ENCODE peak calls at places on chromosome 11, in six cellular contexts. Z is PC-3, F is neural progenitor cell, M is GM23338, C is SK-N-SH, D is HCT116. G is an unnamed sample.

GRCh38 chr11:116333193-116333592 is 439.6 kb downstream of the BUD13 start:
- DNase-seq in Z (no peak), F (no peak), M (no peak), C (no peak), D (no peak), G (no peak)

GRCh38 chr11:73475549-73475948 is 99.3 kb downstream of the RELT start:
- DNase-seq in Z (no peak), F (no peak), M (peak; percentile 27), C (no peak), D (no peak), G (no peak)

GRCh38 chr11:93028959-93029536 is 59.6 kb downstream of the MTNR1B start:
- DNase-seq in Z (no peak), F (no peak), M (no peak), C (no peak), D (no peak), G (no peak)

GRCh38 chr11:8867035-8867434 is 44.0 kb upstream of the AKIP1 start:
- DNase-seq in Z (no peak), F (no peak), M (no peak), C (no peak), D (no peak), G (peak; percentile 32)

GRCh38 chr11:45920531-45921477 is 1.7 kb upstream of the LARGE2 start:
- DNase-seq in Z (no peak), F (peak; percentile 33), M (no peak), C (peak; percentile 6), D (no peak), G (no peak)

GRCh38 chr11:62144641-62145255 is 20.9 kb downstream of the INCENP start:
- DNase-seq in Z (no peak), F (no peak), M (no peak), C (peak; percentile 10), D (no peak), G (no peak)

GRCh38 chr11:102120437-102120935 is 10.2 kb downstream of the YAP1 start:
- DNase-seq in Z (peak; percentile 96), F (no peak), M (peak; percentile 40), C (no peak), D (no peak), G (no peak)

GRCh38 chr11:93567406-93567819 is 24.2 kb upstream of the SMCO4 start:
- DNase-seq in Z (peak; percentile 67), F (no peak), M (no peak), C (no peak), D (no peak), G (no peak)

GRCh38 chr11:7846003-7846402 is 49.3 kb upstream of the OR5P2 start:
- DNase-seq in Z (peak; percentile 38), F (no peak), M (no peak), C (no peak), D (no peak), G (no peak)

GRCh38 chr11:78822931-78823423 is 248.3 kb upstream of the NARS2 start:
- DNase-seq in Z (no peak), F (no peak), M (no peak), C (no peak), D (no peak), G (no peak)

GRCh38 chr11:118219696-118220095 is 5.1 kb downstream of the JAML start:
- DNase-seq in Z (no peak), F (no peak), M (no peak), C (no peak), D (no peak), G (no peak)

GRCh38 chr11:91970604-91971003 is 254.0 kb upstream of the FAT3 start:
- DNase-seq in Z (no peak), F (no peak), M (no peak), C (no peak), D (no peak), G (no peak)

GRCh38 chr11:66316849-66317251 is at the start of gene CD248:
- DNase-seq in Z (no peak), F (peak; percentile 68), M (peak; percentile 75), C (peak; percentile 83), D (no peak), G (peak; percentile 84)

GRCh38 chr11:11538277-11538960 is 83.4 kb downstream of the GALNT18 start:
- DNase-seq in Z (no peak), F (no peak), M (no peak), C (peak; percentile 77), D (no peak), G (peak; percentile 30)

GRCh38 chr11:96207459-96208449 is 135.2 kb downstream of the MAML2 start:
- DNase-seq in Z (peak; percentile 92), F (no peak), M (no peak), C (peak; percentile 15), D (no peak), G (peak; percentile 64)

GRCh38 chr11:29319231-29319630 is 697.6 kb downstream of the KCNA4 start:
- DNase-seq in Z (no peak), F (no peak), M (no peak), C (no peak), D (no peak), G (no peak)

GRCh38 chr11:106681435-106681834 is 336.8 kb downstream of the GUCY1A2 start:
- DNase-seq in Z (peak; percentile 37), F (no peak), M (no peak), C (no peak), D (no peak), G (no peak)

GRCh38 chr11:33980896-33981295 is 70.6 kb upstream of the CAPRIN1 start:
- DNase-seq in Z (no peak), F (no peak), M (no peak), C (no peak), D (no peak), G (no peak)

GRCh38 chr11:1970956-1971355 is 23.8 kb downstream of the MRPL23 start:
- DNase-seq in Z (no peak), F (no peak), M (no peak), C (no peak), D (no peak), G (peak; percentile 0)
- TF ChIP-seq EZH2phosphoT487 in Z (no peak), F (no peak), M (no peak), C (no peak), D (no peak), G (no peak)

GRCh38 chr11:75014129-75014528 is 25.4 kb downstream of the NEU3 start:
- DNase-seq in Z (peak; percentile 62), F (no peak), M (no peak), C (no peak), D (no peak), G (peak; percentile 18)
- TF ChIP-seq CTCF in Z (peak; percentile 26), F (no peak), M (no peak), C (peak; percentile 45), D (no peak), G (no peak)

DNA sequence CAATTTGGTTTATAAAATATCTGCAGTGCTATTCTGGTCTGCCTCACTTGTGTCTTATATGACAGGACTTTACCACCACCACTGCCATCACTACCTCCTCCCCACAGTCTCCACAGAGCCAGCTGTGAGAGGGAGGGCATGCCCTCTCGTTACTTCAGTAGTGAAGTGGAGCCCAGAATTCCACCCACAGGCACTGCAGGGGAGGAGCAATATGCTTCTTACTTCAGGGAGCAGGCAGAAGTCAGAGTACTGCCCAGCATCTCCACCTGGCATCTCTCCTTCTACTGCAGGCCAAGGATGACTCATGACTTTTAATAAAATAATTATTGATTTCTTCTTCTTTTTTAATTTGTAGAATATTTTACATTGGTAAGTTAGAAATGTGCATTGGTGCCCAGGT is 255.5 kb downstream of the DYNC2H1 start:
- DNase-seq in Z (no peak), F (no peak), M (no peak), C (no peak), D (no peak), G (no peak)
- H3K27me3 ChIP-seq in Z (no peaks in the 10 kb centered on the region), F (no peaks in the 10 kb centered on the region), M (no peaks in the 10 kb centered on the region), C (no peaks in the 10 kb centered on the region), D (no peaks in the 10 kb centered on the region), G (no peaks in the 10 kb centered on the region)

DNA sequence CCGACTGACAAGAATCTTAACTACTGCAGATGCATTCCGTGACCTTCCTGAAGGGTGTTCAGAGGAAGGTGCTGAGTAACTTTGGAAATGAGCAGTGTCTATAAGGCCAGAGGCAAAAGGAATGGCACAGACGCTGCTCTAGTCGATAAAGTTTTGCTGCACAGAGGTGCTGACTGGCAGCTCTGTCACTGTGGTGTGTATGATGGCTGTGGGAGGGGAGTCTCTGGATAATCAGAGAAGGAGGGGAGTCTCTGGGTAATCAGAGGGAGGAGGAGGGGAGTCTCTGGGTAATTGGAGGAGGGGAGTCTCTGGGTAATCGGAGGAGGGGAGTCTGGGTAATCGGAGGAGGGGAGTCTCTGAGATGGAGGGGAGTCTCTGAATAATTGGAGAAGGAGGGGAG is 18.4 kb downstream of the PTDSS2 start:
- DNase-seq in Z (no peak), F (no peak), M (peak; percentile 47), C (no peak), D (no peak), G (no peak)
- TF ChIP-seq EZH2phosphoT487 in Z (no peak), F (no peak), M (no peak), C (no peak), D (no peak), G (no peak)

DNA sequence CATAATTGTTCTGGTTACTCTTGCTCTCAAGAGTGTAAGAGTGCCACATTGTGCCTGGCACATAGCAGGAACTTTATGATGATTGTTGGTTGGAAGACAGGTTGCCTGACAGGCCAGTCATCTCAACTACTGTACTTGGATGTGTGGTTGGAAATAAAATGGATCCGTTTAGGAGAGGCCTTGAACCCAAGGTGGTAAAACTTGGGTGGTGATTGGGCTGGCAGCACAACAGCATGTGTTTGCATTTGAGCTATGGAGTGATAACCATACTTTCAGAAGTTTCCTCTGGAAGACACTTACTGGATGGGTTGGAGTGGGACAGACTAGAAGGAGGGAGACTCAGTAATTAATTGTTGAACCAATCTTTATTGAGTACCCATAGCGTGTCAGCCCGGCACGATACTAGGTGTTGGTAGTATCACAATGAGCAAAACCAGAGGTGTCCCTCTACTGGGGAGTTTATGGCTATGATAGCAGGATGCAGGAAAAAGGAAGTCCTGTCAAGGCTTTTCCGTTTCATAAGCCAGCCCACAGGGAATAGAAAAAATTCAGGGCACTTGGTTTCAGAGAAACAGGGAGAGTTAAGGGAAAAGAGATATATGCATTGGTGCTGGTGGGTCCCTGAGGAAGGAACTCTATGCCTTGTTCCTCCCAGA is 3.1 kb upstream of the TMEM109 start:
- DNase-seq in Z (no peak), F (no peak), M (peak; percentile 8), C (no peak), D (no peak), G (no peak)
- TF ChIP-seq CTCF in Z (no peak), F (no peak), M (no peak), C (no peak), D (no peak), G (no peak)

GRCh38 chr11:110713469-110713776 is 1.2 kb upstream of the ARHGAP20 start:
- DNase-seq in Z (no peak), F (no peak), M (no peak), C (no peak), D (no peak), G (no peak)
- H3K27me3 ChIP-seq in Z (peaks cover 69% of the 10 kb centered on the region), F (peaks cover 100% of the 10 kb centered on the region), M (peaks cover 70% of the 10 kb centered on the region), C (no peaks in the 10 kb centered on the region), D (peaks cover 15% of the 10 kb centered on the region), G (peaks cover 26% of the 10 kb centered on the region)

GRCh38 chr11:15707971-15708370 is 593.2 kb downstream of the INSC start:
- DNase-seq in Z (peak; percentile 9), F (peak; percentile 9), M (peak; percentile 11), C (peak; percentile 85), D (no peak), G (peak; percentile 71)
- TF ChIP-seq EZH2phosphoT487 in Z (no peak), F (no peak), M (no peak), C (no peak), D (no peak), G (no peak)

GRCh38 chr11:68632802-68633201 is 51.5 kb upstream of the GAL start:
- DNase-seq in Z (peak; percentile 88), F (peak; percentile 87), M (peak; percentile 94), C (peak; percentile 58), D (peak; percentile 79), G (peak; percentile 78)
- TF ChIP-seq CTCF in Z (peak; percentile 97), F (peak; percentile 81), M (peak; percentile 93), C (peak; percentile 62), D (peak; percentile 89), G (peak; percentile 69)

G was measured in hepatocyte.